ENCODE peak calls at places on chromosomes 4 and X, in eight cellular contexts. K, S, E, W, B, L, Z and T are unnamed samples.
A peak's percentile ranks its signal among the peaks of the same experiment; 100 is the strongest.

GRCh38 chr4:24091632-24092240 is 201.9 kb upstream of the PPARGC1A start:
- DNase-seq in E (no peak), K (no peak), S (peak; percentile 62), B (no peak), L (no peak), Z (no peak), W (no peak), T (no peak)

GRCh38 chrX:125444659-125445058 is 125.0 kb downstream of the TEX13C start:
- DNase-seq in B (no peak), K (no peak), L (no peak), Z (no peak), W (no peak), E (no peak), S (no peak), T (no peak)

GRCh38 chr4:181330654-181331595 is 912.3 kb upstream of the TENM3 start:
- DNase-seq in Z (no peak), S (no peak), L (no peak), K (no peak), E (no peak), B (no peak), W (no peak), T (no peak)

GRCh38 chr4:113837397-113837796 is 75.9 kb upstream of the CAMK2D start:
- DNase-seq in L (no peak), S (peak; percentile 94), K (no peak), Z (no peak), E (no peak), B (no peak), W (peak; percentile 64), T (no peak)

GRCh38 chr4:110046588-110047049 is 133.9 kb downstream of the EGF start:
- DNase-seq in Z (no peak), W (no peak), S (peak; percentile 68), E (no peak), L (no peak), B (no peak), K (no peak), T (no peak)

GRCh38 chrX:34631826-34632225 is 25.3 kb downstream of the TMEM47 start:
- DNase-seq in W (no peak), B (no peak), Z (no peak), L (no peak), K (no peak), E (no peak), S (peak; percentile 30), T (no peak)

GRCh38 chrX:151929131-151929530 is 16.4 kb downstream of the MAGEA4 start:
- DNase-seq in W (no peak), L (no peak), B (no peak), S (no peak), K (no peak), E (no peak), Z (no peak), T (no peak)

GRCh38 chrX:46165411-46165810 is 379.8 kb downstream of the ZNF674 start:
- DNase-seq in K (no peak), Z (no peak), L (no peak), S (peak; percentile 16), B (no peak), W (peak; percentile 42), E (no peak), T (no peak)

GRCh38 chrX:103157511-103158316 is 57.2 kb upstream of the BEX4 start:
- DNase-seq in W (no peak), E (no peak), B (peak; percentile 29), K (peak; percentile 40), S (peak; percentile 27), L (no peak), Z (peak; percentile 24), T (no peak)

GRCh38 chr4:40530961-40531635 is 98.6 kb downstream of the RBM47 start:
- DNase-seq in W (no peak), B (no peak), L (no peak), K (peak; percentile 89), S (no peak), Z (no peak), E (no peak), T (no peak)

GRCh38 chr4:188779586-188779985 is 640.3 kb downstream of the TRIML1 start:
- DNase-seq in S (peak; percentile 71), B (no peak), W (no peak), L (no peak), E (no peak), K (no peak), Z (no peak), T (no peak)

GRCh38 chr4:30768278-30768677 is 48.1 kb downstream of the PCDH7 start:
- DNase-seq in W (no peak), K (no peak), Z (no peak), B (no peak), L (no peak), E (no peak), S (no peak), T (no peak)

GRCh38 chr4:183989471-183989870 is 84.4 kb downstream of the STOX2 start:
- DNase-seq in W (no peak), L (no peak), K (no peak), E (no peak), Z (no peak), S (peak; percentile 83), B (no peak), T (no peak)

GRCh38 chr4:31458813-31459212 is 738.6 kb downstream of the PCDH7 start:
- DNase-seq in S (no peak), E (no peak), W (no peak), B (no peak), L (no peak), Z (no peak), K (no peak), T (no peak)

GRCh38 chr4:67593741-67594175 is 35.2 kb downstream of the STAP1 start:
- DNase-seq in S (peak; percentile 25), K (no peak), W (no peak), E (no peak), Z (no peak), L (no peak), B (no peak), T (no peak)

GRCh38 chrX:30150196-30150895 is 65.0 kb upstream of the MAGEB2 start:
- DNase-seq in S (peak; percentile 36), L (no peak), W (no peak), K (no peak), E (no peak), Z (no peak), B (no peak), T (no peak)

GRCh38 chr4:102404551-102404969 is 59.3 kb upstream of the SLC39A8 start:
- DNase-seq in B (no peak), E (no peak), L (no peak), S (no peak), Z (peak; percentile 11), W (no peak), K (no peak), T (no peak)

GRCh38 chr4:102400898-102401297 is 55.6 kb upstream of the SLC39A8 start:
- DNase-seq in S (no peak), E (no peak), L (no peak), Z (no peak), K (no peak), W (no peak), B (no peak), T (no peak)

GRCh38 chr4:102405706-102406510 is 60.6 kb upstream of the SLC39A8 start:
- DNase-seq in K (no peak), L (no peak), S (no peak), E (no peak), B (no peak), W (no peak), Z (peak; percentile 1), T (no peak)

GRCh38 chr4:102402223-102402622 is 56.9 kb upstream of the SLC39A8 start:
- DNase-seq in W (no peak), L (no peak), S (no peak), Z (no peak), E (no peak), B (no peak), K (no peak), T (no peak)

DNA sequence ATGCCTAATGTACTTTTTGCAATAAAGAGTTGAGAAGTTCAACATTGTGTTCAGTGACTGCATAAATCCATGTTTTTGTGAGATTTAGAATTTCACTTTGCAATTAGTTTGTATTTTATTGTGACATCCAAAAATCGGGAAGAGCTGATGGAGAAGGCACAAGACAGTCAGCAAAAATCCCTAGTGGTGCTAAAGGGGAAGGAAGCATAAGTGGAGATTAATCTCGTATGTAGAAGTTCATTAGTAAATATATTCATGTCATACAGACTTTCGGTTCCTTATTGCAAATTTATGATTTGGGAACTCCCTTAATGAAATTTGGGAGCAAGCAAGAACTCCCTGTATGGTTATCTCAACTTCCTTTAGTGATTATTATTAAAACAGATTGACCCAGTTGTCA is 57.8 kb upstream of the SLC39A8 start:
- DNase-seq in S (no peak), E (no peak), W (no peak), K (no peak), L (no peak), B (no peak), Z (no peak), T (no peak)
- TF ChIP-seq CTCF in S (no peak), E (no peak), W (no peak), K (no peak), L (no peak), B (no peak), Z (no peak), T (no peak)

DNA sequence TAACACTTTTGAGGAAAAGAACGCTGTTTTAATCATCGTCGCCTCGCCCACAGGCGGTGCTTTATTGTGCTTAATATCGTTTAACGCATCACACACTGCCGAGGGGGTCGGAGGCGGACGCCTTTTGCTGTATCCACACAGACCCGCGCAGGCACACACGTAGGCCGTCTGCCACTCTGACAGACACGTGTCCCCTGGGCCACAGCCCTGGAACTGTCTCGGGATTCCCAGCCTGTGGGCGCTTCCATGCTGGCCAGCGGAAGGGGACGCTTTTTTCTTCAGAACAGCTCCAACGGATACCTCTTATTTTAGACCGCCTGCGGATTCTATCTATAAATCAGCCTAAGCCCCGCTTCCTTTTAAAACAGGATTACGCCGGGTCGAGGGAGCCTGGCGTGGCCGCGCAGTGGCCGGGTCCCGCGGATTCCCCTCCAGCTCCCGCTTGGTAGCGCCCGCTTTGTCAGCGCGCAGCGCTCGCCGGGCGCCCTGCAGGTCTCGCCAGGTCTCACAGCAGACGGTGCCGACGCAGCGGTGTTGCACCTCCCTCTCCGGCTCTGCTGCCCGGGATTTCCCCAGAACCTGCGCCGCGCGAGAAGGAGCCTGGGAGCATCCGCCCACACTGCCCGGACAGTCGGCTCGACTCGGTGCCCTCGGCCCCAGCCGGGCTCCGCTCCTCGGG is at the start of gene NOCT:
- DNase-seq in K (peak; percentile 93), E (peak; percentile 89), Z (peak; percentile 95), B (peak; percentile 79), S (peak; percentile 94), L (peak; percentile 91), W (peak; percentile 85), T (peak; percentile 86)
- TF ChIP-seq CTCF in K (peak; percentile 19), E (no peak), Z (no peak), B (peak; percentile 16), S (no peak), L (no peak), W (no peak), T (no peak)

GRCh38 chr4:52103314-52103713 is 52.2 kb downstream of the SPATA18 start:
- DNase-seq in L (no peak), B (no peak), E (no peak), S (no peak), Z (peak; percentile 65), K (no peak), W (peak; percentile 11), T (no peak)
- TF ChIP-seq CTCF in L (no peak), B (peak; percentile 52), E (no peak), S (peak; percentile 15), Z (peak; percentile 76), K (peak; percentile 7), W (peak; percentile 36), T (no peak)

DNA sequence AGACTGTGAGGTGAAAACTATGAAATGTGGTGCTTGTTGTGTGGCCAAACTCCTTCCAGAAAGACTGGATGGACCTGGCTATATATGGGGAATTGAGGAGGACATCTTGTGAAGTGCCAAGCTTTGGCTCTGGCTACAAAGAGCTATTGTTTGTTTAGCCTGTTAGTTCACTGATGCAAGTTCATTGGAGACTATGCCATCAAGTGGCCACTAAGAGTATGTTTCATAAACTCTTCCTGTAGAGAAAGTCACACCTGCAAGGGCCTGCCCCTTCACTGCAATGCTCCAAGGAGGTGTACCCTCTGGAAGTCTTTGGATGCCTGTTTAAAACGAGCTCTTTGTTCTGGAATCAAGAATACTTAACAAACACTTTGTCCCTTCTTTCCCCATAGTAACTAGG is 382.0 kb downstream of the GABRG1 start:
- DNase-seq in L (no peak), K (no peak), Z (peak; percentile 15), W (no peak), S (no peak), E (no peak), B (no peak), T (no peak)
- TF ChIP-seq CTCF in L (no peak), K (no peak), Z (no peak), W (no peak), S (no peak), E (no peak), B (no peak), T (no peak)